ENCODE peak calls at places on chromosomes 16 and 17, in seven cellular contexts. V is sigmoid colon, S is thoracic aorta, O is IMR-90, T is uterus, R is mucosa of descending colon, J is mesendoderm. G is an unnamed sample. For H3K4me1, the result is how much of the 10 kb centered on the place peaks cover.

GRCh38 chr16:21684199-21684598 is 20.4 kb downstream of the OTOA start:
- DNase-seq in V (no peak), S (no peak), O (no peak), T (no peak), R (no peak), J (peak), G (no peak)

GRCh38 chr17:28031174-28031573 is 11.3 kb upstream of the NLK start:
- DNase-seq in V (no peak), S (no peak), O (no peak), T (no peak), R (no peak), J (no peak), G (no peak)

GRCh38 chr16:68499011-68499410 is 40.1 kb upstream of the ZFP90 start:
- DNase-seq in V (no peak), S (no peak), O (no peak), T (no peak), R (peak), J (no peak), G (no peak)

GRCh38 chr16:24993722-24994686 is 21.2 kb downstream of the ARHGAP17 start:
- DNase-seq in V (no peak), S (no peak), O (peak), T (no peak), R (no peak), J (peak), G (no peak)

GRCh38 chr17:76560036-76560876 is 20.4 kb downstream of the PRCD start:
- DNase-seq in V (no peak), S (no peak), O (no peak), T (no peak), R (no peak), J (no peak), G (no peak)

GRCh38 chr17:40068129-40068581 is 5.4 kb downstream of the THRA start:
- DNase-seq in V (peak), S (no peak), O (no peak), T (no peak), R (peak), J (no peak), G (no peak)

GRCh38 chr16:14339694-14340093 is 268.6 kb downstream of the MRTFB start:
- DNase-seq in V (no peak), S (no peak), O (no peak), T (no peak), R (no peak), J (no peak), G (no peak)

GRCh38 chr17:65886240-65886639 is 305.7 kb downstream of the CEP112 start:
- DNase-seq in V (no peak), S (no peak), O (peak), T (no peak), R (no peak), J (no peak), G (no peak)

GRCh38 chr16:50027829-50028228 is 2.8 kb downstream of the CNEP1R1 start:
- DNase-seq in V (no peak), S (no peak), O (no peak), T (no peak), R (no peak), J (no peak), G (no peak)

GRCh38 chr16:87713469-87714229 is 52.1 kb downstream of the KLHDC4 start:
- DNase-seq in V (no peak), S (no peak), O (no peak), T (no peak), R (no peak), J (no peak), G (no peak)

GRCh38 chr16:65200857-65201256 is 79.0 kb upstream of the CDH11 start:
- DNase-seq in V (no peak), S (no peak), O (peak), T (no peak), R (no peak), J (no peak), G (no peak)

GRCh38 chr16:4217246-4218131 is 24.4 kb downstream of the SRL start:
- DNase-seq in V (no peak), S (no peak), O (peak), T (peak), R (peak), J (peak), G (peak)

GRCh38 chr16:84156342-84156784 is 11.3 kb downstream of the DNAAF1 start:
- DNase-seq in V (no peak), S (no peak), O (no peak), T (no peak), R (no peak), J (no peak), G (no peak)

GRCh38 chr16:88940196-88941050 is 36.6 kb downstream of the CBFA2T3 start:
- DNase-seq in V (no peak), S (no peak), O (no peak), T (no peak), R (peak), J (no peak), G (no peak)

GRCh38 chr17:42459256-42459982 is 741 bp downstream of the ATP6V0A1 start:
- DNase-seq in V (peak), S (no peak), O (peak), T (peak), R (peak), J (peak), G (peak)

GRCh38 chr17:13492351-13493122 is 109.2 kb downstream of the HS3ST3A1 start:
- DNase-seq in V (no peak), S (no peak), O (no peak), T (no peak), R (no peak), J (no peak), G (no peak)

GRCh38 chr17:57545836-57546305 is 199.2 kb downstream of the CCDC182 start:
- DNase-seq in V (no peak), S (no peak), O (no peak), T (no peak), R (no peak), J (no peak), G (no peak)

GRCh38 chr17:76574166-76574565 is 11.5 kb downstream of the ST6GALNAC2 start:
- DNase-seq in V (no peak), S (no peak), O (no peak), T (no peak), R (no peak), J (no peak), G (no peak)

GRCh38 chr17:55577687-55578086 is 66.4 kb upstream of the SMIM36 start:
- DNase-seq in V (no peak), S (no peak), O (peak), T (no peak), R (peak), J (no peak), G (peak)

GRCh38 chr16:30096862-30097563 is 1.0 kb upstream of the YPEL3 start:
- DNase-seq in V (no peak), S (no peak), O (no peak), T (no peak), R (no peak), J (peak), G (no peak)

GRCh38 chr16:30092373-30093010 is 768 bp upstream of the TBX6 start:
- DNase-seq in V (peak), S (no peak), O (peak), T (peak), R (peak), J (peak), G (peak)

GRCh38 chr16:30096105-30096861 is at the start of gene YPEL3:
- DNase-seq in V (peak), S (peak), O (peak), T (peak), R (peak), J (peak), G (peak)

GRCh38 chr16:30094541-30095165 is 1.4 kb downstream of the YPEL3 start:
- DNase-seq in V (no peak), S (no peak), O (no peak), T (no peak), R (peak), J (no peak), G (no peak)

DNA sequence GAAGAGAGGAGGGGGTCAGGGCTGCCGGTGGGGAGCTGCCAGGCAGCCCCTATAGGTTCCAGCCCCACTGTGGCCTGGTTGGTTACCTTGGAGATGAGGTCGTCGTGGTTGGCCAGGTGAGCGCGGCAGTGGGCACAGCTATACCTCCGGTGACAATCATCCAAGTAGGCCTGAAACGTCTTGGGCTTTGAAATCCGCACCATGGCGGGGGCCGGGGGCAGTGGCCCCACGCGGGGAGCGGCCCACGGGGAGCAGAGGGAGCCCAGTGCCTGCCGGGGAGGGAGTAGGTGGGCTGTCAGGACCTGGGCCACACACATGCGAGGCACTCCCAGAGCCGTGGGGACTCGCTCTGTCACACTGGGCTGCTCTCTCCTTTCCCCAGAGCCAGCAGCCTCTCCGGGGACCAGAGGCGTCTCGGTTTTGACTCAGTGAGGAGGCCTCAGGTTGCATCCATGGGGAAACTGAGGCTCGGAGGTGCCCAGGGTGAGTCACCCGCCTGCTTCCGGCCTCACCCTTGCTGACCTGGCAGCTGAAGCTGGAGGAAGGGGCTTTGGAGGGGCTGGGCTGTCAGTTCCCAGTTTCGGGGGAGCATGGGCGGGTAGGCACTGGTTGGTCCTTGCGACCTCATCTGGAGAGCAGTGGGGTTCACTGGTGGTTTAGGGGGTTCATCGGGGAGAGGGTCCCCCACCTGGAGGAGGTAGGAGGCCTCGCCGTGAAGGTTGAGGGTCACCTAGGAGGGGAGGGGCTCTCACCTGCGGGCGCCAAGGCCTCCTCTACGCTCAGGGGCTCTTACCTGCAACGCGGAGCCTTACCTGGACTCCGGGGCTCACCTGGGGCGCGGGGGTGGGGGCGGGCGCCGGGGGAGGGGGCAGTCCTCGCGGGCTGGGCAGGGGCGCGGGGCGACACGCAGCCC is 591 bp downstream of the YPEL3 start:
- DNase-seq in V (no peak), S (no peak), O (no peak), T (no peak), R (peak), J (no peak), G (no peak)
- H3K4me1 ChIP-seq in V (under half), S (under half), O (under half), T (under half), R (under half), J (under half), G (half or more)

GRCh38 chr17:17815436-17816200 is 21.2 kb downstream of the SREBF1 start:
- DNase-seq in V (no peak), S (no peak), O (no peak), T (no peak), R (no peak), J (no peak), G (no peak)
- H3K4me1 ChIP-seq in V (half or more), S (under half), O (under half), T (under half), R (under half), J (under half), G (half or more)

GRCh38 chr17:35152741-35153140 is 5.1 kb downstream of the UNC45B start:
- DNase-seq in V (no peak), S (no peak), O (no peak), T (no peak), R (no peak), J (no peak), G (no peak)
- H3K4me1 ChIP-seq in V (under half), S (under half), O (under half), T (under half), R (under half), J (under half), G (under half)

DNA sequence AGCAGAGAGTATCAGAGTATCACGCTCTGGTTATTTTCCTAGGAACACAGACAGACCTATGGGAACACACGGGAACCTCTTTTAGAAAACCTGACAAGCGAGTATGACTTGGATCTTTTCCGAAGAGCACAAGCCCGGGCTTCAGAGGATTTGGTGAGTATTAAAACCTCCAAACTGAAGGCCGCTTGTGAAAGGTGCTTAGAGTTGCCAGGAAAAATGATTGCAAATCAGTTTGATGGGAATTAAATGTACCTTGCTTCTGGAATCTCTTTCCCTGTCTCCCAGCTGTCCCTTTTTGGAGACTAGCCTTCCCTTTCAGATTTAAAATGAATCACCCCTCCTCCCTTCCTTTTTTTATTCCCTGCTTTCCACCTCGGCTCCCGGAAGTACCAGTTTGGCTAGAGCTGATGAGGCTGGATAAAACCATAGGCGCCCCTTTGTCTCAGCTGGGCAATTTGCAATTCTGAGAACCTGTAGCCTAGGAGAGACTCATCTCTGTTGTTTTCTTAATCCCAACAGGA is 27.3 kb downstream of the KAT7 start:
- DNase-seq in V (no peak), S (no peak), O (no peak), T (no peak), R (no peak), J (peak), G (no peak)
- H3K4me1 ChIP-seq in V (under half), S (under half), O (under half), T (under half), R (under half), J (under half), G (under half)

G was measured in left ventricle myocardium inferior.